ENCODE peak calls at places on chromosomes 13 and 19, in eight cellular contexts. M is neural crest cell, R is Peyer's patch, W is tibial nerve, N is upper lobe of right lung, X is glutamatergic neuron, V is HFF-Myc, L is choroid plexus epithelial cell. E is an unnamed sample.
A peak's percentile ranks its signal among the peaks of the same experiment; 100 is the strongest.

GRCh38 chr13:110853235-110853721 is 61.6 kb downstream of the ANKRD10 start:
- DNase-seq in M (no peak), L (peak; percentile 76), V (no peak), N (no peak), X (peak; percentile 71), W (no peak), R (no peak), E (no peak)

GRCh38 chr19:17933414-17934129 is 757 bp downstream of the CCDC124 start:
- DNase-seq in N (no peak), L (peak; percentile 54), W (no peak), R (no peak), M (no peak), V (no peak), X (no peak), E (no peak)

GRCh38 chr19:54462072-54462712 is 1.4 kb downstream of the LENG9 start:
- DNase-seq in L (no peak), N (no peak), R (no peak), X (no peak), V (no peak), W (no peak), M (no peak), E (no peak)

GRCh38 chr13:39637890-39638289 is 17.6 kb upstream of the COG6 start:
- DNase-seq in W (no peak), L (no peak), N (no peak), R (no peak), X (no peak), V (no peak), M (no peak), E (no peak)

GRCh38 chr19:2113436-2114211 is 16.9 kb downstream of the IZUMO4 start:
- DNase-seq in V (no peak), X (no peak), N (no peak), R (no peak), W (no peak), L (peak; percentile 21), M (no peak), E (no peak)

GRCh38 chr19:16509141-16510061 is 13.2 kb downstream of the C19orf44 start:
- DNase-seq in X (no peak), N (no peak), W (peak; percentile 68), L (no peak), M (no peak), R (no peak), V (no peak), E (no peak)

GRCh38 chr19:49437231-49437630 is 4.1 kb downstream of the SLC17A7 start:
- DNase-seq in M (no peak), L (no peak), X (peak; percentile 83), V (no peak), N (no peak), W (no peak), R (no peak), E (no peak)

GRCh38 chr13:95239293-95239692 is 62.0 kb downstream of the ABCC4 start:
- DNase-seq in N (no peak), X (no peak), W (no peak), M (no peak), R (no peak), V (no peak), L (no peak), E (no peak)

DNA sequence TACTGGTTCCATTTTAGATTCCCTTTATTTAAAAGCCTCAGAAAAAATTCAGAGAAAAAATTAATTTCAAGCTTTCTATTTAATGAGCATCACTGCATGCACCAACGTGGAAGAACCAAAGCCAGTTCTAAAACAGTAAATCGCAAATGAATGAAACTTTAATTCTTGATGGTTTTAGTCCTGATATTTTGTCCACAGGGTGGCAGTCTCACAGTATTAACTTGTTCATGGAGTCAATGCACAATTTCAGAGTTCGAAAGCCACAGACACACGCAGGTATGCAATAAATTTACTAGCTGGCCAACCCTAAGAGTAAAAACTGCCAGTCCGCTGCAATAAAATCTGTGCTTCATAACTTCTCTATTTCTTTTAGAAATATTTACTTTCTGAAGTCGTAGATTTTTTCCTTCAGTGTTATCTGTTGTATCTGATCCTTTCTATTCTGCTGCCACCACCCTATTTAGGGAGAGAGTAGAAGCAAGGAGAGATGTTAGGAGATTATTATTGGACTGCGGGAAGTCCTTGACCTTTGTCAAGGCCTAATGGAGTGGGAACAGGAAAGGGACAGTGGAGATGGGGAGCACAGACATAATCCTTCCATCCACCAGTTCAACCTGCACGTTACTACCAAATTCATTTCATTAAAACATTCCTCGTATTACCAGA is 7.0 kb upstream of the WBP4 start:
- DNase-seq in X (no peak), M (peak; percentile 9), R (peak; percentile 48), W (peak; percentile 69), L (peak; percentile 78), V (peak; percentile 51), N (no peak), E (peak; percentile 67)
- TF ChIP-seq CTCF in X (peak; percentile 45), M (peak; percentile 76), R (peak; percentile 75), W (peak; percentile 45), L (peak; percentile 61), V (peak; percentile 39), N (peak; percentile 59), E (peak; percentile 47)

DNA sequence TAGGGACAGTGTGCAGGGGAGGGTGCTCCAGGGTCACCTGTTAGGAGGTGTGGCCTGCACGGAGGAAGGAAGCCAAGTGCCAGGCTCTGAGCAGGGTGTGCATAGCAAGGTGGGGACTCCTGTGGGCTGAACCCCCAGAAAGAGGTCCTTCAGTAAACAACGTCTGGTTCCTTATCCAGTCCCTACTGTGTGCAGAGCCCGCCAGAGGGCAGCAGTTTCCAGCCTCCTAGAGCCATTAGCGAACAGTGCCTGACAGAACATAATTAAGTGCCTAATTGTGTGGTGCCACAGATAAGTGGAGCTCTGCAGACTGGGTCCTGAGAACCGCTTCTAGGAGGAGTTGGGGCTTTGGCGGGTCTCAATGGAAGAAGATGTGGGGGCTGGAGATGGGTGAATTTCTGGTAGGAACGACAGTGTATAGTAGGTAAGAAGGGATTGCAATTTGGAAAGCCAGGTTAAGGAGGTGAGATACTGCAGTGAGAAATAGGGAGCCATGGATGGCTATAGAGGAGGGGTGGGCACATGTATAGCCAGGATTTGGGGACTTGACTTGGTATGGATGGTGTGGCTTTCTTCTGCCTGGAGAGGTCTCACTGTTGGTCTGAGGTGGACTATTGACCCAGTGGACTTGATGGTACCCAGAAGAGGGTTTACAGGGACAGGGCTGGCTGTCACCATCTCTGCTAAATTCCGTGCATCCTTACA is 323.1 kb downstream of the ZNF536 start:
- DNase-seq in V (no peak), W (no peak), X (peak; percentile 59), R (no peak), N (no peak), L (no peak), M (no peak), E (no peak)
- TF ChIP-seq CTCF in V (no peak), W (no peak), X (peak; percentile 23), R (no peak), N (no peak), L (no peak), M (no peak), E (peak; percentile 16)

DNA sequence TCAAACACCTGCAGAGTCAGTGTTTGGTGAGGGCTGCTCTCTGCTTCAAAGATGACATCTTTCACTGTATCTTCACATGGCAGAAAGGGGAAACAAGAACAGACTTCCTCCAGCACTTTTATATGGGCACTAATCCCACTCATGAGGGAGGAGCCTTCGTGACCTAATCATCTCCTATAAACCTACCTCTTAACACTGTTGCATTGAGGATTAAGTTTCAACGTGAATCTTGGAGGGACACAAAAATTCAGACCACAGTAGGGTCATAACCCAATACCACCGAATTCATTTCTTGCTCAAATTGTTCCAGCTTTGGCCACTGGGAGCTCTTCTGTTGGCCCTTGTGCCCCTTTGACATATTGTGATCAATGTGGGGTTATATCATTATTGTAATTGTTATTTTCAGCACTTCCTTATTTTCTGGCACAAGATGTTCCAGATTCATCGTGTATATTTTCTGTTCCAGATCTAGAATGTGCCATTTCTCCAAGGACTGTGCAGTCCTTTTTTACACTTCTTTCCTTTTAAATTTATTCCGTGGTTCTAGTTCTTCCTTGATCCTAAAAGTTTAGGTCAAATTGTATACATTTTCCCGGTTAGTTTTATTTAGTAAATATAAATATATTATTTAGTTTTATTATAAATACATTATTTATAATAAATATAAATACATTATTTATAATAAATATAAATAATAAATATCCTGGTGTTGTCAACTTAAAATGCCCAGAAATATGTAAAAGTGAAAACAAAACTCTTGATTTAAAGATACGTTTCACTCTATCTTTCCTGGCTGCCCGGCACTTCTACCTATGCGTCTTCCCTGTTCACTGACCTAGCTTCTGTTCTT is 35.5 kb upstream of the IGFL4 start:
- DNase-seq in N (no peak), M (no peak), W (no peak), R (no peak), X (no peak), V (no peak), L (no peak), E (no peak)
- TF ChIP-seq CTCF in N (no peak), M (no peak), W (no peak), R (no peak), X (peak; percentile 16), V (no peak), L (no peak), E (peak; percentile 7)

GRCh38 chr13:22449251-22449650 is 731.5 kb upstream of the SGCG start:
- DNase-seq in V (no peak), W (no peak), M (no peak), L (no peak), R (no peak), X (no peak), N (no peak), E (no peak)

GRCh38 chr13:22455036-22455435 is 725.7 kb upstream of the SGCG start:
- DNase-seq in X (no peak), N (no peak), L (no peak), W (no peak), R (no peak), V (no peak), M (no peak), E (no peak)

GRCh38 chr13:22451345-22451744 is 729.4 kb upstream of the SGCG start:
- DNase-seq in X (no peak), W (peak; percentile 56), R (no peak), N (no peak), M (peak; percentile 50), V (no peak), L (no peak), E (no peak)

GRCh38 chr13:22454586-22454985 is 726.2 kb upstream of the SGCG start:
- DNase-seq in L (no peak), V (no peak), X (no peak), M (no peak), R (no peak), W (no peak), N (no peak), E (no peak)
- TF ChIP-seq CTCF in L (no peak), V (no peak), X (no peak), M (no peak), R (no peak), W (no peak), N (no peak), E (no peak)

DNA sequence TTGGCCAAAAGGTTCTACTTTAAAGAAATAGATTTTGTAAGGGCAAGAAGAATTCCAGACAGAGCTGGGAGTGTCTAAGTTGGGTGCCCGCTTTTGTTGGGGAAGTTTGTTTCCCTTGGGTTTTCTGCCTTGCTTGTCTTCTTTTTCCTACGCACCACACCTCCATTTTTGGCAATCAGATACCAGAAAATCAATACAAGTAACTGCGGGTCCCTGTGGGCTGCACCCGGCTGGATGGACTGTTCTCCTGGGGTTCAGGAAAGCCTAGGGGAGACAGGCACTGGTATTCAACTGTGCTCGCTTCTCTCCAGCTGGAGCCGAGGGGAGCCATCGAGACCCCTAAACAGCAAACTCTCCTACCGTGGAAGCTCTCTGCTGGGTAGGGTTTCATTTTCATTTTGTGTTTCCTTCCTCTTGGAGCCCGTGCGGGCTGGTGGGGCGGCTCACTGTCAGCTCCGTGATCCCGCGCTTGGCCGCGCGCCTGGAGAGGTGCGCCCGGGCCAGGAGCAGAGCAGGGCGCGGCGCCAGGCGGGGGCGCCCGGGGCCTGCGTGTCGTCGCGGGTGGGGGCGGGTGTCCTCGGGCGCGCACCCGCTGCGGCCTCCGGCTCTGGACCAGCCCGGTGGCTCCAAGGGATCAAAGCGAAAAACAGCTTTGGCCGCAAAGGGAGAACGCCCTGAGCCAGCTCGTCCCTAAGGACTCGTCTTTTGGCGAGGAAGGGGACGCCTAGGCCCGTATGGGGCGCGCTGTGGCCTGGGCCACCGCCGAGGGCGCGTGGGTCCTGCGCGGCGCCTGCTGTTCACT is 347.2 kb downstream of the ZNF536 start:
- DNase-seq in R (no peak), V (no peak), N (peak; percentile 75), L (peak; percentile 23), X (peak; percentile 39), M (peak; percentile 22), W (peak; percentile 27), E (no peak)
- TF ChIP-seq CTCF in R (no peak), V (no peak), N (no peak), L (no peak), X (no peak), M (no peak), W (no peak), E (no peak)